ENCODE peak calls at places on chromosomes 2 and 18, in eight cellular contexts. E is stimulated activated CD4-positive, alpha-beta T cell treated with anti-CD3 and anti-CD28 coated beads, Interleukin-1b, Interleukin-23, amount 100 ng/mL, for 24 hours; P is B cell; F is K562; D is kidney glomerular epithelial cell; U is A549; T is effector memory CD4-positive, alpha-beta T cell; M is NAMALWA. X is an unnamed sample.

GRCh38 chr2:50769416-50769815 is 262.5 kb downstream of the NRXN1 start:
- DNase-seq in E (no peak), P (no peak), F (no peak), D (no peak), U (no peak), T (no peak), M (no peak), X (no peak)

GRCh38 chr2:58419983-58420382 is 178.9 kb upstream of the FANCL start:
- DNase-seq in E (no peak), P (no peak), F (no peak), D (no peak), U (no peak), T (no peak), M (no peak), X (no peak)

GRCh38 chr2:224195954-224196571 is 157.0 kb upstream of the SERPINE2 start:
- DNase-seq in E (no peak), P (no peak), F (peak), D (no peak), U (no peak), T (no peak), M (no peak), X (no peak)

GRCh38 chr2:13669607-13670006 is 952.9 kb downstream of the TRIB2 start:
- DNase-seq in E (no peak), P (no peak), F (no peak), D (no peak), U (no peak), T (no peak), M (no peak), X (no peak)

GRCh38 chr2:160291382-160291781 is 91.3 kb upstream of the ITGB6 start:
- DNase-seq in E (no peak), P (no peak), F (no peak), D (no peak), U (no peak), T (no peak), M (no peak), X (no peak)

GRCh38 chr18:59067873-59068272 is 71.8 kb upstream of the SEC11C start:
- DNase-seq in E (no peak), P (no peak), F (no peak), D (no peak), U (peak), T (no peak), M (peak), X (no peak)

GRCh38 chr2:148876190-148876588 is 1.2 kb downstream of the KIF5C start:
- DNase-seq in E (no peak), P (peak), F (no peak), D (no peak), U (no peak), T (no peak), M (no peak), X (peak)

GRCh38 chr2:169329669-169330554 is 32.4 kb downstream of the LRP2 start:
- DNase-seq in E (no peak), P (no peak), F (no peak), D (no peak), U (no peak), T (no peak), M (no peak), X (no peak)

GRCh38 chr18:57786038-57786437 is 17.1 kb downstream of the ATP8B1 start:
- DNase-seq in E (no peak), P (no peak), F (no peak), D (no peak), U (no peak), T (no peak), M (no peak), X (no peak)

GRCh38 chr2:178449700-178450573 is 1.0 kb downstream of the PRKRA start:
- DNase-seq in E (no peak), P (no peak), F (no peak), D (no peak), U (no peak), T (no peak), M (peak), X (no peak)

GRCh38 chr2:112055833-112056625 is 960 bp downstream of the TMEM87B start:
- DNase-seq in E (no peak), P (peak), F (peak), D (peak), U (peak), T (peak), M (peak), X (no peak)

GRCh38 chr18:73827801-73828200 is 319.8 kb downstream of the FBXO15 start:
- DNase-seq in E (no peak), P (no peak), F (no peak), D (no peak), U (no peak), T (no peak), M (no peak), X (no peak)

GRCh38 chr2:166417669-166418068 is 41.9 kb upstream of the SCN9A start:
- DNase-seq in E (no peak), P (no peak), F (no peak), D (peak), U (peak), T (no peak), M (peak), X (peak)

GRCh38 chr2:633371-633770 is 43.8 kb downstream of the TMEM18 start:
- DNase-seq in E (no peak), P (no peak), F (no peak), D (no peak), U (no peak), T (no peak), M (no peak), X (no peak)

GRCh38 chr2:63735931-63736820 is 105.5 kb upstream of the UGP2 start:
- DNase-seq in E (no peak), P (no peak), F (no peak), D (no peak), U (no peak), T (no peak), M (no peak), X (no peak)

GRCh38 chr2:3674446-3674845 is 16.4 kb downstream of the ALLC start:
- DNase-seq in E (no peak), P (no peak), F (no peak), D (no peak), U (no peak), T (no peak), M (no peak), X (no peak)

GRCh38 chr2:158990397-158991209 is 22.2 kb downstream of the TANC1 start:
- DNase-seq in E (no peak), P (no peak), F (no peak), D (peak), U (peak), T (no peak), M (no peak), X (no peak)

GRCh38 chr2:171327043-171327496 is 106.7 kb downstream of the METTL8 start:
- DNase-seq in E (no peak), P (no peak), F (no peak), D (no peak), U (no peak), T (no peak), M (no peak), X (no peak)

GRCh38 chr18:54558609-54559585 is 32.1 kb upstream of the DYNAP start:
- DNase-seq in E (no peak), P (no peak), F (peak), D (peak), U (peak), T (no peak), M (peak), X (peak)

GRCh38 chr2:220847587-220847986 is 724.5 kb downstream of the EPHA4 start:
- DNase-seq in E (no peak), P (no peak), F (no peak), D (peak), U (peak), T (no peak), M (no peak), X (no peak)

GRCh38 chr2:122028371-122029102 is 273.1 kb downstream of the TSN start:
- DNase-seq in E (no peak), P (no peak), F (no peak), D (peak), U (no peak), T (no peak), M (no peak), X (no peak)

GRCh38 chr2:236070236-236070635 is 98.0 kb downstream of the GBX2 start:
- DNase-seq in E (no peak), P (no peak), F (no peak), D (no peak), U (no peak), T (no peak), M (no peak), X (no peak)

GRCh38 chr2:237299897-237300296 is 114.1 kb downstream of the COL6A3 start:
- DNase-seq in E (no peak), P (no peak), F (no peak), D (peak), U (no peak), T (no peak), M (no peak), X (no peak)

GRCh38 chr2:149094217-149095015 is 55.9 kb downstream of the LYPD6B start:
- DNase-seq in E (no peak), P (no peak), F (no peak), D (peak), U (no peak), T (no peak), M (no peak), X (no peak)

GRCh38 chr2:1744151-1744445 is 217 bp downstream of the PXDN start:
- DNase-seq in E (no peak), P (no peak), F (no peak), D (no peak), U (peak), T (no peak), M (no peak), X (no peak)